ENCODE peak calls at places on chromosome 22, in seven cellular contexts. G, X, S, U, N, H and P are unnamed samples.

GRCh38 chr22:38953577-38954413 is 3.6 kb upstream of the APOBEC3A start:
- DNase-seq in G (no peak), X (no peak), S (no peak), U (no peak), N (peak), H (no peak), P (no peak)

GRCh38 chr22:30637701-30638114 is 2.1 kb downstream of the SLC35E4 start:
- DNase-seq in G (no peak), X (no peak), S (no peak), U (no peak), N (no peak), H (no peak), P (no peak)

GRCh38 chr22:37690901-37691504 is 4.9 kb downstream of the NOL12 start:
- DNase-seq in G (no peak), X (no peak), S (no peak), U (no peak), N (peak), H (no peak), P (no peak)

GRCh38 chr22:38941488-38941987 is 15.9 kb upstream of the APOBEC3A start:
- DNase-seq in G (peak), X (peak), S (no peak), U (no peak), N (no peak), H (no peak), P (no peak)

GRCh38 chr22:44287121-44287693 is 25.5 kb downstream of the SHISAL1 start:
- DNase-seq in G (no peak), X (no peak), S (no peak), U (no peak), N (no peak), H (no peak), P (no peak)

GRCh38 chr22:48947636-48948035 is 880.0 kb downstream of the BRD1 start:
- DNase-seq in G (no peak), X (no peak), S (no peak), U (no peak), N (no peak), H (no peak), P (no peak)

GRCh38 chr22:45972091-45972867 is 4.7 kb downstream of the WNT7B start:
- DNase-seq in G (no peak), X (no peak), S (no peak), U (no peak), N (no peak), H (no peak), P (no peak)

GRCh38 chr22:42346722-42347121 is 76.3 kb upstream of the TCF20 start:
- DNase-seq in G (no peak), X (no peak), S (no peak), U (no peak), N (no peak), H (no peak), P (no peak)

GRCh38 chr22:17665248-17665647 is 26.7 kb downstream of the BCL2L13 start:
- DNase-seq in G (no peak), X (no peak), S (no peak), U (no peak), N (no peak), H (no peak), P (no peak)

GRCh38 chr22:32531228-32531627 is 56.6 kb downstream of the FBXO7 start:
- DNase-seq in G (no peak), X (no peak), S (no peak), U (peak), N (no peak), H (no peak), P (no peak)

GRCh38 chr22:37627545-37627944 is 11.9 kb upstream of the SH3BP1 start:
- DNase-seq in G (no peak), X (no peak), S (no peak), U (no peak), N (no peak), H (no peak), P (no peak)

DNA sequence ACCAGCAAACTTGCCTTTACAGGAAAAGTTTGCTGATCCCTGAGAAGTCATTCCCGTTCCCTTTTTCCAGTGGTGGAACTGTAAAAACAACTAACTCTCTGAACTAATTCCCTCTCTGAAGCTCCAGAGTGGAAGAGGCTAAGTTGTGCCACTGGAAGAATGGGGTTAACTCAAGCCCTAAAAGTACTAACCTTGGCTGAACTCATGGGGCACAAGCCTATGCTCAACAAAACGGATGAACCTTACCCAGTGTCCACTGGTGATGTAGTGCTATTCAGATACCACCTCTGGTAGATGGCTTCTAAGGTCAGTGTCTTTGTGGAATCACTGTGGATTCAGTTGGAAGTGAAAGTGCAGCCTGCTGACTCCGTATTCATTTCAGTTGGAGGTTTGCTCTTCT is 59.9 kb upstream of the GNAZ start:
- DNase-seq in G (no peak), X (no peak), S (no peak), U (no peak), N (no peak), H (no peak), P (no peak)
- H3K27ac ChIP-seq in G (no peak), X (no peak), S (no peak), U (no peak), N (no peak), H (no peak), P (no peak)

GRCh38 chr22:50710221-50710620 is 27.8 kb upstream of the ACR start:
- DNase-seq in G (peak), X (no peak), S (no peak), U (no peak), N (no peak), H (no peak), P (no peak)
- TF ChIP-seq CTCF in G (no peak), X (no peak), S (no peak), U (no peak), N (no peak), H (no peak), P (no peak)

GRCh38 chr22:27866136-27867091 is 52.6 kb downstream of the PITPNB start:
- DNase-seq in G (no peak), X (peak), S (no peak), U (peak), N (peak), H (no peak), P (no peak)

GRCh38 chr22:27870234-27871191 is 48.5 kb downstream of the PITPNB start:
- DNase-seq in G (no peak), X (no peak), S (no peak), U (no peak), N (no peak), H (no peak), P (no peak)

GRCh38 chr22:27868738-27869282 is 50.2 kb downstream of the PITPNB start:
- DNase-seq in G (no peak), X (no peak), S (no peak), U (no peak), N (no peak), H (no peak), P (no peak)

GRCh38 chr22:27867958-27868737 is 50.9 kb downstream of the PITPNB start:
- DNase-seq in G (no peak), X (no peak), S (no peak), U (no peak), N (no peak), H (no peak), P (no peak)

DNA sequence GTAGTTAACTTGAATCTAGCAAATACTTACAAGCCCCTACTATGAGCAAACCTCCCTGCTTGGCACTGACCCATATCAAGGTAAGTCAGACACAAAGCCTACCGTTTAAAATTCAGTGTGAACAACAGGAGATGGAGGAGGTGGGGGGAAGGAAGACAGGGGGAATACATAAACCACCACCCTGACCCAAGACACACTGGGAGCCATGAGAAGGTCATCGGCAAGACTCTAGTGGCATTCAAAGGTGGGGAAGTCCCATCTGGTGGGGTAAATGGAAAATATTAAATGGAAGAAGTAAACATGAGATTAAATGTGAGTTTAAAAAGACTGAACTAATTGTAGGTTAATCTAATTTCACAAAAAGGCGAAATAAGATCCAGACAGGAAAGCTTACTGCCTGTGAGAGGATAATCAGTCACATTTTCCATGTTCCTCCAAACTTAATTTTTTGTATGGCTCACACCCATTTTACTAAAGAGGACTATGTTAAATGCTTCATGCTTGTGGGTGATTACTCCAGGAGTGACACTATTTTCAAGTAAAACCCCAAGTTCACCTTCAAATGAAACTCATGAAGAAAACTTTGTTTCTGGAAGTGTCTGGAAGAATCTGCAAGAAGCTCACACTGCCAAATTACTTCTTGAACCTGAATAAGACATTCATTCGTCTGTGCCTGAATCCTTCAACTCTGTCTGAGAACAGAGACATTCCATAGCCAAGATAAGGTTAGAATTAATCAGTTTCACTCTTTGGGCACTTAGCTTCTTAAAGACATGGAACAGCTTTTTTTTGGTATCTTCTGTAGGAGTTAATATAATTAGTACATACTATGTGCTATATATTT is 51.7 kb downstream of the PITPNB start:
- DNase-seq in G (no peak), X (no peak), S (no peak), U (no peak), N (no peak), H (no peak), P (no peak)
- H3K27ac ChIP-seq in G (peak), X (peak), S (peak), U (peak), N (peak), H (peak), P (peak)

GRCh38 chr22:24523873-24524272 is 28.7 kb downstream of the UPB1 start:
- DNase-seq in G (no peak), X (peak), S (no peak), U (no peak), N (no peak), H (no peak), P (no peak)

GRCh38 chr22:24529898-24530297 is 25.0 kb downstream of the GUCD1 start:
- DNase-seq in G (no peak), X (no peak), S (no peak), U (no peak), N (no peak), H (no peak), P (no peak)

GRCh38 chr22:24521791-24522245 is 26.7 kb downstream of the UPB1 start:
- DNase-seq in G (peak), X (peak), S (no peak), U (no peak), N (peak), H (no peak), P (peak)

GRCh38 chr22:24526191-24526590 is 28.7 kb downstream of the GUCD1 start:
- DNase-seq in G (no peak), X (no peak), S (no peak), U (no peak), N (no peak), H (no peak), P (no peak)

DNA sequence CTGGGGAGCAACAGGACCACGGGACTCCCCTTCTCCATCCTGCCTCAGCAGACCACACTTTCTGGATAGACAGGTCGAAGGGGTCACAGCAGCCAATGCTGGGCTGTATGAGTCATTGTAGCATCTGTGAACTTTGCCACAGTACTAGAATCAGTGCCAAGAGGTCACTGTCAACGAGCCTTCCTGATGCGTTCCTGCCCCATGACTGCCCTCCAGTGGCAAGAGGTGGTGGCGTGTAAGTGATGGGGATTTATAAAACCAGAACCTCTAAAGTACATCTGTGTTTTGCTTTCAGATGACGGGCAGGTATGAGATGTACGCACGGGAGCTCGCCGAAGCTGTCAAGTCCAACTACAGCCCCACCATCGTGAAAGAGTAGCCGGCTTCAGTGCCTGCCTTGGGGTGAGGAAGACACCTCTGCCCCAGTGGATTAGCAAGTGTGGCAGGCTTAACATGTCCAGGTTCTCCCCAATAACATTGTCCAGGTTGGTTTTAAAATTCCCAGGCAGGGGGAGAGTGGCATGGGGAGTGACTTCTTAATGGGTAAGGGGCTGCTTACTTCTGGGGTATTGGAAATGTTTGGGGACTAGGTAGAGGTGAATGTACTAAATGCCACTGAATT is 29.4 kb downstream of the GUCD1 start:
- DNase-seq in G (peak), X (peak), S (no peak), U (peak), N (peak), H (peak), P (peak)
- TF ChIP-seq CTCF in G (peak), X (peak), S (peak), U (peak), N (peak), H (peak), P (peak)

GRCh38 chr22:27842994-27843431 is 41.5 kb upstream of the MN1 start:
- DNase-seq in G (no peak), X (no peak), S (no peak), U (no peak), N (no peak), H (no peak), P (no peak)

GRCh38 chr22:27844256-27844655 is 42.7 kb upstream of the MN1 start:
- DNase-seq in G (no peak), X (no peak), S (peak), U (no peak), N (no peak), H (no peak), P (no peak)

GRCh38 chr22:27843441-27843840 is 41.9 kb upstream of the MN1 start:
- DNase-seq in G (no peak), X (no peak), S (peak), U (no peak), N (no peak), H (no peak), P (no peak)

GRCh38 chr22:27840436-27840835 is 38.9 kb upstream of the MN1 start:
- DNase-seq in G (no peak), X (no peak), S (peak), U (no peak), N (no peak), H (no peak), P (no peak)

GRCh38 chr22:27842236-27842993 is 40.9 kb upstream of the MN1 start:
- DNase-seq in G (no peak), X (no peak), S (peak), U (no peak), N (no peak), H (no peak), P (no peak)
- H3K27ac ChIP-seq in G (no peak), X (no peak), S (no peak), U (no peak), N (no peak), H (no peak), P (no peak)

DNA sequence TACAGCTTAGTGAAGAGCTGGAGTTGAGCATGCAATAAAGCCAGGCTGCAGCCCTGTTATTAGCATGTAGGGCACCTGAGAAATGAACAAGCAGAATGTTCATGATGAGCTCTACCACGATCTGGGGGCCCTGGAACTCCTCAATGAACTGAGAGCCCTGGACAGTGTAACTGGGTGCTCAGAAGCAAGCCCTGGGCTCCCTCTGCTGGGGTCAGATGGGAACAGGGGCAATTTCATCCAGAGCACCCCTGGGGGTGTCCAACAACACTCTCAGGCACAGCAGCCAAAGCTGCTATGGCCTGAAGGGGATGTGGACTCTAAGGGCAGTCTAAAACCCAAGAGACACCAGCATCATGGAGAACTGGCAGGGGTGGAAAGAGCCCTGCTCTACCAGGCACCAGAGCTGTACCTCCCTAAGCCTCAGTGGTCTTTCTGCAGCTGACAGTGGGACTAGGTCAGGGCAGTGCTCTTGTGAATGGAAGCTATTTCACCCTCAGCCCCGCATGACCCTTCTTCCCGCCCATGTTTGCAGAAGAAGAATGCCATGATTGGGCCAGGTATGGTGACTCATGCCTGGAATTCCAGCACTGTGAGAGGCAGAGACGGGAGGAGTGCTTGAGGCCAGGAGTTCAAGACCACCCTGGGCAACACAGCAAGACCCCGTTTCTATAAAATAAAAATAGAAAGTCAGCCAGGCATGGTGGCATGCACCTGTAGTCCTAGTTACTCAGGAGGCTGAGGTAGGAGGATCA is 28.9 kb downstream of the THOC5 start:
- DNase-seq in G (no peak), X (peak), S (no peak), U (no peak), N (peak), H (no peak), P (no peak)
- TF ChIP-seq CTCF in G (peak), X (peak), S (no peak), U (no peak), N (peak), H (no peak), P (no peak)